ENCODE peak calls at places on chromosomes 1 and 21, in eight cellular contexts. One of them, this sample, is unnamed.

GRCh38 chr1:154431586-154432373 is 26.6 kb downstream of the IL6R start:
- DNase-seq in activated CD4-positive, alpha-beta T cell treated with anti-CD3 and anti-CD28 coated beads for 1 hour: no peak
- DNase-seq in body of pancreas: no peak
- DNase-seq in MCF 10A: peak
- DNase-seq in T follicular helper cell: no peak
- DNase-seq in brain microvascular endothelial cell: peak
- DNase-seq in activated naive CD8-positive, alpha-beta T cell treated with anti-CD3 and anti-CD28 coated beads for 36 hours: no peak
- DNase-seq in tibial artery: no peak
- DNase-seq in this sample: no peak

GRCh38 chr1:198391666-198392065 is 148.8 kb downstream of the ATP6V1G3 start:
- DNase-seq in activated CD4-positive, alpha-beta T cell treated with anti-CD3 and anti-CD28 coated beads for 1 hour: no peak
- DNase-seq in body of pancreas: no peak
- DNase-seq in MCF 10A: no peak
- DNase-seq in T follicular helper cell: no peak
- DNase-seq in brain microvascular endothelial cell: no peak
- DNase-seq in activated naive CD8-positive, alpha-beta T cell treated with anti-CD3 and anti-CD28 coated beads for 36 hours: no peak
- DNase-seq in tibial artery: no peak
- DNase-seq in this sample: no peak

GRCh38 chr1:180173952-180174351 is 19.3 kb downstream of the QSOX1 start:
- DNase-seq in activated CD4-positive, alpha-beta T cell treated with anti-CD3 and anti-CD28 coated beads for 1 hour: no peak
- DNase-seq in body of pancreas: peak
- DNase-seq in MCF 10A: peak
- DNase-seq in T follicular helper cell: no peak
- DNase-seq in brain microvascular endothelial cell: no peak
- DNase-seq in activated naive CD8-positive, alpha-beta T cell treated with anti-CD3 and anti-CD28 coated beads for 36 hours: no peak
- DNase-seq in tibial artery: peak
- DNase-seq in this sample: no peak

GRCh38 chr21:40120944-40121575 is 253.8 kb downstream of the PCP4 start:
- DNase-seq in activated CD4-positive, alpha-beta T cell treated with anti-CD3 and anti-CD28 coated beads for 1 hour: no peak
- DNase-seq in body of pancreas: no peak
- DNase-seq in MCF 10A: peak
- DNase-seq in T follicular helper cell: no peak
- DNase-seq in brain microvascular endothelial cell: no peak
- DNase-seq in activated naive CD8-positive, alpha-beta T cell treated with anti-CD3 and anti-CD28 coated beads for 36 hours: no peak
- DNase-seq in tibial artery: no peak
- DNase-seq in this sample: no peak

GRCh38 chr1:9143250-9143649 is 14.3 kb upstream of the GPR157 start:
- DNase-seq in activated CD4-positive, alpha-beta T cell treated with anti-CD3 and anti-CD28 coated beads for 1 hour: no peak
- DNase-seq in body of pancreas: no peak
- DNase-seq in MCF 10A: peak
- DNase-seq in T follicular helper cell: no peak
- DNase-seq in brain microvascular endothelial cell: no peak
- DNase-seq in activated naive CD8-positive, alpha-beta T cell treated with anti-CD3 and anti-CD28 coated beads for 36 hours: no peak
- DNase-seq in tibial artery: peak
- DNase-seq in this sample: no peak

GRCh38 chr1:65431111-65431705 is 10.7 kb downstream of the LEPR start:
- DNase-seq in activated CD4-positive, alpha-beta T cell treated with anti-CD3 and anti-CD28 coated beads for 1 hour: no peak
- DNase-seq in body of pancreas: no peak
- DNase-seq in MCF 10A: peak
- DNase-seq in T follicular helper cell: no peak
- DNase-seq in brain microvascular endothelial cell: peak
- DNase-seq in activated naive CD8-positive, alpha-beta T cell treated with anti-CD3 and anti-CD28 coated beads for 36 hours: no peak
- DNase-seq in tibial artery: no peak
- DNase-seq in this sample: no peak

GRCh38 chr1:184890539-184890973 is 83.8 kb downstream of the NIBAN1 start:
- DNase-seq in activated CD4-positive, alpha-beta T cell treated with anti-CD3 and anti-CD28 coated beads for 1 hour: no peak
- DNase-seq in body of pancreas: peak
- DNase-seq in MCF 10A: no peak
- DNase-seq in T follicular helper cell: peak
- DNase-seq in brain microvascular endothelial cell: peak
- DNase-seq in activated naive CD8-positive, alpha-beta T cell treated with anti-CD3 and anti-CD28 coated beads for 36 hours: peak
- DNase-seq in tibial artery: no peak
- DNase-seq in this sample: no peak

GRCh38 chr1:44417351-44418021 is 12.4 kb downstream of the RNF220 start:
- DNase-seq in activated CD4-positive, alpha-beta T cell treated with anti-CD3 and anti-CD28 coated beads for 1 hour: no peak
- DNase-seq in body of pancreas: no peak
- DNase-seq in MCF 10A: no peak
- DNase-seq in T follicular helper cell: no peak
- DNase-seq in brain microvascular endothelial cell: peak
- DNase-seq in activated naive CD8-positive, alpha-beta T cell treated with anti-CD3 and anti-CD28 coated beads for 36 hours: no peak
- DNase-seq in tibial artery: no peak
- DNase-seq in this sample: peak

GRCh38 chr21:45156459-45156858 is 82.1 kb downstream of the ADARB1 start:
- DNase-seq in activated CD4-positive, alpha-beta T cell treated with anti-CD3 and anti-CD28 coated beads for 1 hour: no peak
- DNase-seq in body of pancreas: no peak
- DNase-seq in MCF 10A: no peak
- DNase-seq in T follicular helper cell: no peak
- DNase-seq in brain microvascular endothelial cell: no peak
- DNase-seq in activated naive CD8-positive, alpha-beta T cell treated with anti-CD3 and anti-CD28 coated beads for 36 hours: no peak
- DNase-seq in tibial artery: no peak
- DNase-seq in this sample: no peak

GRCh38 chr1:53693773-53694717 is 44.9 kb downstream of the GLIS1 start:
- DNase-seq in activated CD4-positive, alpha-beta T cell treated with anti-CD3 and anti-CD28 coated beads for 1 hour: no peak
- DNase-seq in body of pancreas: no peak
- DNase-seq in MCF 10A: no peak
- DNase-seq in T follicular helper cell: no peak
- DNase-seq in brain microvascular endothelial cell: peak
- DNase-seq in activated naive CD8-positive, alpha-beta T cell treated with anti-CD3 and anti-CD28 coated beads for 36 hours: no peak
- DNase-seq in tibial artery: no peak
- DNase-seq in this sample: no peak

GRCh38 chr1:116987256-116987555 is 14.4 kb upstream of the CD101 start:
- DNase-seq in activated CD4-positive, alpha-beta T cell treated with anti-CD3 and anti-CD28 coated beads for 1 hour: peak
- DNase-seq in body of pancreas: peak
- DNase-seq in MCF 10A: no peak
- DNase-seq in T follicular helper cell: peak
- DNase-seq in brain microvascular endothelial cell: no peak
- DNase-seq in activated naive CD8-positive, alpha-beta T cell treated with anti-CD3 and anti-CD28 coated beads for 36 hours: peak
- DNase-seq in tibial artery: no peak
- DNase-seq in this sample: peak

GRCh38 chr21:44568667-44569556 is 4.6 kb upstream of the KRTAP10-4 start:
- DNase-seq in activated CD4-positive, alpha-beta T cell treated with anti-CD3 and anti-CD28 coated beads for 1 hour: no peak
- DNase-seq in body of pancreas: no peak
- DNase-seq in MCF 10A: no peak
- DNase-seq in T follicular helper cell: no peak
- DNase-seq in brain microvascular endothelial cell: no peak
- DNase-seq in activated naive CD8-positive, alpha-beta T cell treated with anti-CD3 and anti-CD28 coated beads for 36 hours: no peak
- DNase-seq in tibial artery: no peak
- DNase-seq in this sample: no peak

GRCh38 chr1:18560692-18561091 is 70.0 kb upstream of the PAX7 start:
- DNase-seq in activated CD4-positive, alpha-beta T cell treated with anti-CD3 and anti-CD28 coated beads for 1 hour: no peak
- DNase-seq in body of pancreas: no peak
- DNase-seq in MCF 10A: peak
- DNase-seq in T follicular helper cell: no peak
- DNase-seq in brain microvascular endothelial cell: no peak
- DNase-seq in activated naive CD8-positive, alpha-beta T cell treated with anti-CD3 and anti-CD28 coated beads for 36 hours: no peak
- DNase-seq in tibial artery: no peak
- DNase-seq in this sample: no peak

GRCh38 chr1:17831619-17832018 is 76.5 kb downstream of the ACTL8 start:
- DNase-seq in activated CD4-positive, alpha-beta T cell treated with anti-CD3 and anti-CD28 coated beads for 1 hour: no peak
- DNase-seq in body of pancreas: no peak
- DNase-seq in MCF 10A: peak
- DNase-seq in T follicular helper cell: no peak
- DNase-seq in brain microvascular endothelial cell: peak
- DNase-seq in activated naive CD8-positive, alpha-beta T cell treated with anti-CD3 and anti-CD28 coated beads for 36 hours: no peak
- DNase-seq in tibial artery: peak
- DNase-seq in this sample: no peak

GRCh38 chr1:111227434-111227833 is at the start of gene CHI3L2:
- DNase-seq in activated CD4-positive, alpha-beta T cell treated with anti-CD3 and anti-CD28 coated beads for 1 hour: no peak
- DNase-seq in body of pancreas: no peak
- DNase-seq in MCF 10A: peak
- DNase-seq in T follicular helper cell: no peak
- DNase-seq in brain microvascular endothelial cell: no peak
- DNase-seq in activated naive CD8-positive, alpha-beta T cell treated with anti-CD3 and anti-CD28 coated beads for 36 hours: no peak
- DNase-seq in tibial artery: no peak
- DNase-seq in this sample: no peak

GRCh38 chr1:155195201-155196102 is 12.2 kb downstream of the THBS3 start:
- DNase-seq in activated CD4-positive, alpha-beta T cell treated with anti-CD3 and anti-CD28 coated beads for 1 hour: no peak
- DNase-seq in body of pancreas: no peak
- DNase-seq in MCF 10A: no peak
- DNase-seq in T follicular helper cell: no peak
- DNase-seq in brain microvascular endothelial cell: no peak
- DNase-seq in activated naive CD8-positive, alpha-beta T cell treated with anti-CD3 and anti-CD28 coated beads for 36 hours: no peak
- DNase-seq in tibial artery: no peak
- DNase-seq in this sample: no peak

GRCh38 chr1:53371121-53371666 is 43.3 kb upstream of the LRP8 start:
- DNase-seq in activated CD4-positive, alpha-beta T cell treated with anti-CD3 and anti-CD28 coated beads for 1 hour: no peak
- DNase-seq in body of pancreas: no peak
- DNase-seq in MCF 10A: no peak
- DNase-seq in T follicular helper cell: no peak
- DNase-seq in brain microvascular endothelial cell: no peak
- DNase-seq in activated naive CD8-positive, alpha-beta T cell treated with anti-CD3 and anti-CD28 coated beads for 36 hours: no peak
- DNase-seq in tibial artery: peak
- DNase-seq in this sample: no peak

GRCh38 chr1:84997667-84998600 is 1.0 kb upstream of the MCOLN2 start:
- DNase-seq in activated CD4-positive, alpha-beta T cell treated with anti-CD3 and anti-CD28 coated beads for 1 hour: no peak
- DNase-seq in body of pancreas: no peak
- DNase-seq in MCF 10A: no peak
- DNase-seq in T follicular helper cell: no peak
- DNase-seq in brain microvascular endothelial cell: no peak
- DNase-seq in activated naive CD8-positive, alpha-beta T cell treated with anti-CD3 and anti-CD28 coated beads for 36 hours: peak
- DNase-seq in tibial artery: no peak
- DNase-seq in this sample: no peak

GRCh38 chr1:108113496-108113895 is 86.6 kb downstream of the SLC25A24 start:
- DNase-seq in activated CD4-positive, alpha-beta T cell treated with anti-CD3 and anti-CD28 coated beads for 1 hour: no peak
- DNase-seq in body of pancreas: no peak
- DNase-seq in MCF 10A: peak
- DNase-seq in T follicular helper cell: no peak
- DNase-seq in brain microvascular endothelial cell: no peak
- DNase-seq in activated naive CD8-positive, alpha-beta T cell treated with anti-CD3 and anti-CD28 coated beads for 36 hours: no peak
- DNase-seq in tibial artery: no peak
- DNase-seq in this sample: no peak

GRCh38 chr1:38308780-38309179 is 262.2 kb upstream of the POU3F1 start:
- DNase-seq in activated CD4-positive, alpha-beta T cell treated with anti-CD3 and anti-CD28 coated beads for 1 hour: no peak
- DNase-seq in body of pancreas: no peak
- DNase-seq in MCF 10A: peak
- DNase-seq in T follicular helper cell: no peak
- DNase-seq in brain microvascular endothelial cell: no peak
- DNase-seq in activated naive CD8-positive, alpha-beta T cell treated with anti-CD3 and anti-CD28 coated beads for 36 hours: no peak
- DNase-seq in tibial artery: no peak
- DNase-seq in this sample: no peak

GRCh38 chr1:224707849-224708725 is 92.0 kb downstream of the CNIH3 start:
- DNase-seq in activated CD4-positive, alpha-beta T cell treated with anti-CD3 and anti-CD28 coated beads for 1 hour: no peak
- DNase-seq in body of pancreas: no peak
- DNase-seq in MCF 10A: peak
- DNase-seq in T follicular helper cell: no peak
- DNase-seq in brain microvascular endothelial cell: peak
- DNase-seq in activated naive CD8-positive, alpha-beta T cell treated with anti-CD3 and anti-CD28 coated beads for 36 hours: no peak
- DNase-seq in tibial artery: no peak
- DNase-seq in this sample: no peak

GRCh38 chr1:10320336-10320735 is 78.5 kb upstream of the PGD start:
- DNase-seq in activated CD4-positive, alpha-beta T cell treated with anti-CD3 and anti-CD28 coated beads for 1 hour: no peak
- DNase-seq in body of pancreas: no peak
- DNase-seq in MCF 10A: no peak
- DNase-seq in T follicular helper cell: no peak
- DNase-seq in brain microvascular endothelial cell: no peak
- DNase-seq in activated naive CD8-positive, alpha-beta T cell treated with anti-CD3 and anti-CD28 coated beads for 36 hours: no peak
- DNase-seq in tibial artery: no peak
- DNase-seq in this sample: no peak

GRCh38 chr1:198864695-198865094 is 225.9 kb downstream of the PTPRC start:
- DNase-seq in activated CD4-positive, alpha-beta T cell treated with anti-CD3 and anti-CD28 coated beads for 1 hour: no peak
- DNase-seq in body of pancreas: no peak
- DNase-seq in MCF 10A: no peak
- DNase-seq in T follicular helper cell: no peak
- DNase-seq in brain microvascular endothelial cell: no peak
- DNase-seq in activated naive CD8-positive, alpha-beta T cell treated with anti-CD3 and anti-CD28 coated beads for 36 hours: no peak
- DNase-seq in tibial artery: no peak
- DNase-seq in this sample: no peak

GRCh38 chr1:156664949-156665411 is 12.2 kb downstream of the NES start:
- DNase-seq in activated CD4-positive, alpha-beta T cell treated with anti-CD3 and anti-CD28 coated beads for 1 hour: no peak
- DNase-seq in body of pancreas: no peak
- DNase-seq in MCF 10A: no peak
- DNase-seq in T follicular helper cell: no peak
- DNase-seq in brain microvascular endothelial cell: no peak
- DNase-seq in activated naive CD8-positive, alpha-beta T cell treated with anti-CD3 and anti-CD28 coated beads for 36 hours: no peak
- DNase-seq in tibial artery: peak
- DNase-seq in this sample: no peak

GRCh38 chr1:205582046-205582445 is 49.8 kb downstream of the ELK4 start:
- DNase-seq in activated CD4-positive, alpha-beta T cell treated with anti-CD3 and anti-CD28 coated beads for 1 hour: no peak
- DNase-seq in body of pancreas: peak
- DNase-seq in MCF 10A: no peak
- DNase-seq in T follicular helper cell: no peak
- DNase-seq in brain microvascular endothelial cell: no peak
- DNase-seq in activated naive CD8-positive, alpha-beta T cell treated with anti-CD3 and anti-CD28 coated beads for 36 hours: no peak
- DNase-seq in tibial artery: no peak
- DNase-seq in this sample: no peak

GRCh38 chr1:236160540-236161127 is 18.3 kb downstream of the GPR137B start:
- DNase-seq in activated CD4-positive, alpha-beta T cell treated with anti-CD3 and anti-CD28 coated beads for 1 hour: no peak
- DNase-seq in body of pancreas: no peak
- DNase-seq in MCF 10A: no peak
- DNase-seq in T follicular helper cell: no peak
- DNase-seq in brain microvascular endothelial cell: no peak
- DNase-seq in activated naive CD8-positive, alpha-beta T cell treated with anti-CD3 and anti-CD28 coated beads for 36 hours: no peak
- DNase-seq in tibial artery: no peak
- DNase-seq in this sample: no peak

GRCh38 chr21:28867401-28867800 is 125.3 kb downstream of the LTN1 start:
- DNase-seq in activated CD4-positive, alpha-beta T cell treated with anti-CD3 and anti-CD28 coated beads for 1 hour: no peak
- DNase-seq in body of pancreas: no peak
- DNase-seq in MCF 10A: no peak
- DNase-seq in T follicular helper cell: no peak
- DNase-seq in brain microvascular endothelial cell: no peak
- DNase-seq in activated naive CD8-positive, alpha-beta T cell treated with anti-CD3 and anti-CD28 coated beads for 36 hours: no peak
- DNase-seq in tibial artery: no peak
- DNase-seq in this sample: no peak

GRCh38 chr1:93703649-93704048 is 22.0 kb upstream of the BCAR3 start:
- DNase-seq in activated CD4-positive, alpha-beta T cell treated with anti-CD3 and anti-CD28 coated beads for 1 hour: no peak
- DNase-seq in body of pancreas: no peak
- DNase-seq in MCF 10A: peak
- DNase-seq in T follicular helper cell: no peak
- DNase-seq in brain microvascular endothelial cell: no peak
- DNase-seq in activated naive CD8-positive, alpha-beta T cell treated with anti-CD3 and anti-CD28 coated beads for 36 hours: no peak
- DNase-seq in tibial artery: no peak
- DNase-seq in this sample: no peak

GRCh38 chr1:20723537-20724363 is 5.9 kb upstream of the KIF17 start:
- DNase-seq in activated CD4-positive, alpha-beta T cell treated with anti-CD3 and anti-CD28 coated beads for 1 hour: peak
- DNase-seq in body of pancreas: no peak
- DNase-seq in MCF 10A: no peak
- DNase-seq in T follicular helper cell: no peak
- DNase-seq in brain microvascular endothelial cell: no peak
- DNase-seq in activated naive CD8-positive, alpha-beta T cell treated with anti-CD3 and anti-CD28 coated beads for 36 hours: no peak
- DNase-seq in tibial artery: peak
- DNase-seq in this sample: no peak

GRCh38 chr1:37497832-37498231 is 16.7 kb downstream of the MEAF6 start:
- DNase-seq in activated CD4-positive, alpha-beta T cell treated with anti-CD3 and anti-CD28 coated beads for 1 hour: no peak
- DNase-seq in body of pancreas: peak
- DNase-seq in MCF 10A: peak
- DNase-seq in T follicular helper cell: no peak
- DNase-seq in brain microvascular endothelial cell: no peak
- DNase-seq in activated naive CD8-positive, alpha-beta T cell treated with anti-CD3 and anti-CD28 coated beads for 36 hours: no peak
- DNase-seq in tibial artery: no peak
- DNase-seq in this sample: no peak

GRCh38 chr1:66944330-66945274 is 19.8 kb downstream of the MIER1 start:
- DNase-seq in activated CD4-positive, alpha-beta T cell treated with anti-CD3 and anti-CD28 coated beads for 1 hour: no peak
- DNase-seq in body of pancreas: no peak
- DNase-seq in MCF 10A: peak
- DNase-seq in T follicular helper cell: no peak
- DNase-seq in brain microvascular endothelial cell: peak
- DNase-seq in activated naive CD8-positive, alpha-beta T cell treated with anti-CD3 and anti-CD28 coated beads for 36 hours: no peak
- DNase-seq in tibial artery: peak
- DNase-seq in this sample: no peak

GRCh38 chr1:147600119-147601111 is 59.1 kb downstream of the BCL9 start:
- DNase-seq in activated CD4-positive, alpha-beta T cell treated with anti-CD3 and anti-CD28 coated beads for 1 hour: no peak
- DNase-seq in body of pancreas: no peak
- DNase-seq in MCF 10A: peak
- DNase-seq in T follicular helper cell: no peak
- DNase-seq in brain microvascular endothelial cell: peak
- DNase-seq in activated naive CD8-positive, alpha-beta T cell treated with anti-CD3 and anti-CD28 coated beads for 36 hours: peak
- DNase-seq in tibial artery: no peak
- DNase-seq in this sample: no peak

GRCh38 chr1:222521299-222522104 is 26.4 kb downstream of the HHIPL2 start:
- DNase-seq in activated CD4-positive, alpha-beta T cell treated with anti-CD3 and anti-CD28 coated beads for 1 hour: no peak
- DNase-seq in body of pancreas: no peak
- DNase-seq in MCF 10A: peak
- DNase-seq in T follicular helper cell: no peak
- DNase-seq in brain microvascular endothelial cell: peak
- DNase-seq in activated naive CD8-positive, alpha-beta T cell treated with anti-CD3 and anti-CD28 coated beads for 36 hours: no peak
- DNase-seq in tibial artery: no peak
- DNase-seq in this sample: no peak

GRCh38 chr21:43306911-43307676 is 119.8 kb downstream of the SIK1 start:
- DNase-seq in activated CD4-positive, alpha-beta T cell treated with anti-CD3 and anti-CD28 coated beads for 1 hour: no peak
- DNase-seq in body of pancreas: no peak
- DNase-seq in MCF 10A: peak
- DNase-seq in T follicular helper cell: no peak
- DNase-seq in brain microvascular endothelial cell: peak
- DNase-seq in activated naive CD8-positive, alpha-beta T cell treated with anti-CD3 and anti-CD28 coated beads for 36 hours: no peak
- DNase-seq in tibial artery: peak
- DNase-seq in this sample: no peak

This sample was measured in activated T-helper 1 cell treated with Interleukin-2 at 50 U/mL for 16 hours.